ENCODE peak calls at places on chromosomes 6 and 20, in six cellular contexts. L is neuronal stem cell, T is IMR-90, D is mesenchymal stem cell, I is trophoblast cell, S is H1. M is an unnamed sample.

GRCh38 chr6:163667372-163668060 is 253.0 kb downstream of the QKI start:
- DNase-seq in L (no peak), T (peak; percentile 15), D (no peak), I (peak; percentile 32), S (no peak), M (no peak)

GRCh38 chr6:107629545-107630147 is 139.7 kb downstream of the SOBP start:
- DNase-seq in L (no peak), T (peak; percentile 35), D (peak; percentile 20), I (no peak), S (no peak), M (no peak)

GRCh38 chr6:7568021-7568420 is 22.0 kb upstream of the SNRNP48 start:
- DNase-seq in L (no peak), T (peak; percentile 58), D (no peak), I (peak; percentile 77), S (no peak), M (no peak)

GRCh38 chr20:21125072-21125848 is 622 bp upstream of the KIZ start:
- DNase-seq in L (no peak), T (peak; percentile 41), D (peak; percentile 75), I (peak; percentile 53), S (no peak), M (no peak)

GRCh38 chr6:43771210-43771857 is 1.3 kb downstream of the VEGFA start:
- DNase-seq in L (peak; percentile 26), T (peak; percentile 45), D (peak; percentile 59), I (peak; percentile 53), S (no peak), M (no peak)

GRCh38 chr6:69398311-69398710 is 398.5 kb downstream of the LMBRD1 start:
- DNase-seq in L (no peak), T (no peak), D (no peak), I (no peak), S (no peak), M (no peak)

GRCh38 chr6:168909288-168909687 is 344.4 kb downstream of the THBS2 start:
- DNase-seq in L (no peak), T (no peak), D (no peak), I (no peak), S (no peak), M (no peak)

GRCh38 chr6:162053084-162053483 is 674.5 kb downstream of the PRKN start:
- DNase-seq in L (no peak), T (no peak), D (no peak), I (no peak), S (no peak), M (no peak)

GRCh38 chr20:14698125-14698524 is 360.7 kb upstream of the FLRT3 start:
- DNase-seq in L (no peak), T (no peak), D (no peak), I (no peak), S (no peak), M (no peak)

GRCh38 chr6:24284006-24284405 is 73.9 kb downstream of the DCDC2 start:
- DNase-seq in L (no peak), T (no peak), D (no peak), I (peak; percentile 18), S (no peak), M (no peak)

GRCh38 chr20:4795394-4795793 is 73.7 kb downstream of the PRND start:
- DNase-seq in L (no peak), T (peak; percentile 80), D (peak; percentile 56), I (peak; percentile 17), S (no peak), M (peak; percentile 56)

GRCh38 chr6:85923013-85923430 is 280.3 kb upstream of the SYNCRIP start:
- DNase-seq in L (peak; percentile 51), T (peak; percentile 51), D (peak; percentile 37), I (peak; percentile 81), S (peak; percentile 27), M (peak; percentile 56)

GRCh38 chr6:24595910-24596525 is 50.0 kb downstream of the KIAA0319 start:
- DNase-seq in L (no peak), T (no peak), D (no peak), I (no peak), S (no peak), M (no peak)

DNA sequence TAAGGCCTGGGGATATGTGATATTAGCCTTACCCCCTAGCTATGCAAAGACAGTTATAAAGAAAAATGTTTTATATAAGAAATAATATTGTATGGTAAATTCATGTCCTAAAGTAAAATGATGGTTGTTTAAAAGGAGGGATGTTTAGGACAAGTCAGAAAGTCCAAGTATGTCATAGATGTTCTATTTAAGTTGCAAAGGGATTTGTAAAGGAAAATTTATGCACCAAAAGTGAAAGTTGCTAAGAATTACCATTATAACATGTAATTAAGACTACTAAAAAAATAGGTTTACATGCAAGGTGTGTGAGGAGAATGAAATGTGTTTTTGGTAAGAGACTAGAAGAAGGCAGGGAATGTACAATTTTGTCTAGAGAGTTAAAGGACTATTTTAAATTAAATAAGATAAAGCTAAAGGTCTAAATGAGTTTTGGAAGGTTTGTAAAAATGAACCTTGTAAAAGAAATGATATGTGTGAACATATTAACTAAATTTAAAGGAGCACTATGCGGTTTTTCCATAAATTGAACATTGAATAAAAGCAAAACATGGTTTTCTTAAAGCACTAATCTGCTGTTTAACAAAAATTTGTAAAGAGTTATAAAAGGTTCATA is 22.7 kb upstream of the GOPC start:
- DNase-seq in L (no peak), T (no peak), D (no peak), I (no peak), S (no peak), M (no peak)
- H3K14ac ChIP-seq in L (no peak overlapping the region), T (no peak overlapping the region), D (no peak overlapping the region), I (no peak overlapping the region), S (no peak overlapping the region), M (no peak overlapping the region)

DNA sequence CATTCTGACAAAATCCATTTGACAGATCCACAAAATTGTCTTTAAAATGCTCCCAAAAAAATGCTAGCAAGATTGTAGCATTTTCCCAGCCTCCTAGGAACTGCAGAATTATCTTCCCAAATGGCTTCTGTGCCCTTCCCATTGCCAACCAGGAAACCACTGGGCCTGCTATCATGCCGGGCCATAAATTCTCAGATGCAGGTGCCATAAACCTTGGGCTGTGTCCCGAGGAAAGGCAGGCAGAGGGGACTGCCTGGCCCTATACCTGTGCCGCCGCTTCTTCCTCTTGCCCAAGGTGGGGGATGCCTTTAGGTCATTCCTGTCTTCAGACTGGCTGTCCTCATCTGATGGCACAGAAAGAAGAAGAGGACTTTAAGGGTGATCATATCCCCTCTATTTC is 2.8 kb downstream of the VSX1 start:
- DNase-seq in L (no peak), T (no peak), D (no peak), I (no peak), S (no peak), M (no peak)
- H2BK5ac ChIP-seq in L (no peak overlapping the region), T (no peak overlapping the region), D (no peak overlapping the region), I (no peak overlapping the region), S (no peak overlapping the region), M (no peak overlapping the region)

GRCh38 chr6:12884983-12885382 is 168.4 kb downstream of the PHACTR1 start:
- DNase-seq in L (no peak), T (no peak), D (no peak), I (no peak), S (no peak), M (no peak)
- H3K14ac ChIP-seq in L (peak overlapping the region; percentile 49), T (no peak overlapping the region), D (no peak overlapping the region), I (no peak overlapping the region), S (no peak overlapping the region), M (no peak overlapping the region)

GRCh38 chr6:157832250-157832967 is 9.4 kb downstream of the SNX9 start:
- DNase-seq in L (no peak), T (peak; percentile 56), D (peak; percentile 63), I (no peak), S (no peak), M (no peak)
- H2BK5ac ChIP-seq in L (no peak overlapping the region), T (peak overlapping the region; percentile 73), D (no peak overlapping the region), I (no peak overlapping the region), S (peak overlapping the region; percentile 89), M (no peak overlapping the region)

GRCh38 chr20:45576995-45577394 is 2.1 kb downstream of the WFDC8 start:
- DNase-seq in L (no peak), T (peak; percentile 1), D (peak; percentile 39), I (peak; percentile 39), S (no peak), M (no peak)
- H3K14ac ChIP-seq in L (no peak overlapping the region), T (no peak overlapping the region), D (no peak overlapping the region), I (no peak overlapping the region), S (no peak overlapping the region), M (no peak overlapping the region)

GRCh38 chr6:79233611-79234149 is 802 bp downstream of the HMGN3 start:
- DNase-seq in L (peak; percentile 62), T (peak; percentile 82), D (peak; percentile 95), I (peak; percentile 95), S (peak; percentile 72), M (peak; percentile 90)
- H2BK5ac ChIP-seq in L (peak overlapping the region; percentile 4), T (peak overlapping the region; percentile 74), D (peak overlapping the region; percentile 39), I (peak overlapping the region; percentile 59), S (peak overlapping the region; percentile 1), M (no peak overlapping the region)

GRCh38 chr6:130851026-130851425 is 23.8 kb downstream of the SMLR1 start:
- DNase-seq in L (no peak), T (no peak), D (no peak), I (no peak), S (no peak), M (no peak)

GRCh38 chr6:130848945-130849344 is 21.7 kb downstream of the SMLR1 start:
- DNase-seq in L (no peak), T (no peak), D (no peak), I (no peak), S (no peak), M (peak; percentile 37)

GRCh38 chr6:130846507-130846906 is 19.3 kb downstream of the SMLR1 start:
- DNase-seq in L (no peak), T (no peak), D (no peak), I (no peak), S (no peak), M (no peak)

GRCh38 chr6:130849501-130850039 is 22.4 kb downstream of the SMLR1 start:
- DNase-seq in L (no peak), T (no peak), D (no peak), I (no peak), S (no peak), M (no peak)

DNA sequence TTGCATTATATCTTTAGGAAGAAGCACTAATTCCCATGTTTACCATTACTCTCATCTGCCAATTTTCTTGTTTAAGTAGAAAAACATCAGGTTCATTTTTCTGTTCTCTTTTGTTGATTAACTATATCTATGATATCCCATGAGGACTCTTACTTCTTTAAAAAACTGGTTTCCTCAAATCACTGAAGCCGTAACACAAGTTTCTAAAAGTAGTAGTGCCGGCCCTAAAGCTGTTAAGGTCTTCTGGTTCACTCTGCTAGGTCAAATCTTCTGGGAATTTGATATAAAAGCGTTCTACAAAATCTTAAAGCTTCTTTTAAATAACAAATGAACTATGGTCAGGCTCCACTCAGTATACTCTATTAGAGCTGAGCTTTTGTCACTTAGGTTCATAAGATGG is 20.3 kb downstream of the SMLR1 start:
- DNase-seq in L (no peak), T (no peak), D (no peak), I (no peak), S (no peak), M (no peak)
- H3K14ac ChIP-seq in L (no peak overlapping the region), T (no peak overlapping the region), D (no peak overlapping the region), I (no peak overlapping the region), S (no peak overlapping the region), M (no peak overlapping the region)

GRCh38 chr6:165986647-165987482 is 180.8 kb downstream of the TBXT start:
- DNase-seq in L (no peak), T (peak; percentile 61), D (peak; percentile 41), I (no peak), S (no peak), M (no peak)
- H2BK5ac ChIP-seq in L (no peak overlapping the region), T (peak overlapping the region; percentile 75), D (no peak overlapping the region), I (no peak overlapping the region), S (no peak overlapping the region), M (no peak overlapping the region)

DNA sequence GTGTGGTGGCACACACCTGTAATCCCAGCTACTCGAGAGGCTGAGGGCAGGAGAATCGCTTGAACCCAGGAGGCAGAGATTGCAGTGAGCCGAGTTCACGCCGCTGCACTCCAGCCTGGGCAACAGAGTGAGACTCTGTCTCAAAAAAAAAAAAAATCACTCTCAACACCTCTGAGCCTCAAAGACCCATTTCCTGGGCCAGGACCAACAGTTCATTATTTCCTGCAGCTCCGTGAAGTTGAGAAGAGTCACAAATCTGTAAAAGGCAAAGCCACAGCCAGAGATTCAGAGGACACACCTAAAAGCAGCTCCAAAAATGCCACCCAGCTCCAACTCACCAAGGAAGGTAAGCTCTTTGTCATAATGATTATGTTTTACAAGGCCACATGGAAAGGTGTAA is 15.2 kb upstream of the NOP56 start:
- DNase-seq in L (no peak), T (no peak), D (no peak), I (no peak), S (no peak), M (no peak)
- H3K14ac ChIP-seq in L (no peak overlapping the region), T (no peak overlapping the region), D (no peak overlapping the region), I (no peak overlapping the region), S (no peak overlapping the region), M (no peak overlapping the region)